ENCODE peak calls at places on chromosomes 4 and X, in eight cellular contexts. V is mesendoderm; X is CD4-positive, alpha-beta T cell; A is DMS53; S is AG10803; F is Kasumi-1; E is H1; N is hepatocyte. Q is an unnamed sample.

GRCh38 chrX:48531359-48531954 is 8.1 kb upstream of the TBC1D25 start:
- DNase-seq in V (peak; percentile 21), X (no peak), A (peak; percentile 9), S (peak; percentile 81), F (no peak), E (no peak), N (no peak), Q (no peak)

GRCh38 chrX:68846536-68846935 is 17.7 kb downstream of the EFNB1 start:
- DNase-seq in V (peak; percentile 75), X (no peak), A (no peak), S (no peak), F (no peak), E (peak; percentile 55), N (no peak), Q (no peak)

GRCh38 chr4:183400035-183400434 is 44.4 kb upstream of the CDKN2AIP start:
- DNase-seq in V (no peak), X (no peak), A (no peak), S (no peak), F (no peak), E (no peak), N (no peak), Q (no peak)

GRCh38 chr4:1746265-1746691 is 25.0 kb downstream of the TACC3 start:
- DNase-seq in V (peak; percentile 92), X (peak; percentile 60), A (peak; percentile 93), S (peak; percentile 53), F (peak; percentile 48), E (peak; percentile 100), N (peak; percentile 88), Q (peak; percentile 44)

GRCh38 chr4:85650908-85651307 is 176.0 kb downstream of the ARHGAP24 start:
- DNase-seq in V (no peak), X (no peak), A (no peak), S (no peak), F (no peak), E (no peak), N (no peak), Q (no peak)

GRCh38 chrX:113353134-113353533 is 512.5 kb upstream of the AMOT start:
- DNase-seq in V (no peak), X (no peak), A (no peak), S (no peak), F (no peak), E (no peak), N (no peak), Q (no peak)

GRCh38 chr4:117010695-117011094 is 74.7 kb downstream of the TRAM1L1 start:
- DNase-seq in V (no peak), X (no peak), A (no peak), S (no peak), F (no peak), E (no peak), N (no peak), Q (no peak)

GRCh38 chrX:47247999-47248320 is 15.2 kb downstream of the USP11 start:
- DNase-seq in V (no peak), X (no peak), A (no peak), S (no peak), F (no peak), E (no peak), N (no peak), Q (no peak)

GRCh38 chrX:48905090-48905790 is 6.2 kb downstream of the SLC35A2 start:
- DNase-seq in V (no peak), X (no peak), A (no peak), S (no peak), F (no peak), E (no peak), N (no peak), Q (no peak)

Q was measured in AML-193.